ENCODE peak calls at places on chromosome 2, in seven cellular contexts. I is activated naive CD4-positive, alpha-beta T cell treated with Interleukin-2 at 50 U/mL for 16 hours; V is T-helper 2 cell; L is neural progenitor cell; F is heart right ventricle; T is tibial artery; Y is hepatic stellate cell. M is an unnamed sample.

GRCh38 chr2:10267551-10268465 is 34.9 kb upstream of the HPCAL1 start:
- DNase-seq in L (peak; percentile 35), I (no peak), Y (no peak), F (no peak), V (no peak), T (peak; percentile 15), M (no peak)

GRCh38 chr2:176956791-176957190 is 255.8 kb upstream of the HNRNPA3 start:
- DNase-seq in L (no peak), F (no peak), Y (no peak), I (no peak), V (no peak), T (no peak), M (no peak)

GRCh38 chr2:47486858-47487497 is 84.0 kb downstream of the MSH2 start:
- DNase-seq in L (no peak), Y (no peak), T (no peak), V (no peak), F (no peak), I (no peak), M (no peak)

GRCh38 chr2:86790134-86790827 is 432 bp downstream of the CD8A start:
- DNase-seq in L (peak; percentile 53), I (no peak), T (no peak), V (no peak), F (no peak), Y (no peak), M (no peak)

GRCh38 chr2:112644933-112645395 is 775 bp upstream of the SLC20A1 start:
- DNase-seq in L (no peak), Y (no peak), I (no peak), V (peak; percentile 3), T (peak; percentile 59), F (no peak), M (no peak)

GRCh38 chr2:149042881-149043280 is 4.4 kb downstream of the LYPD6B start:
- DNase-seq in F (no peak), L (no peak), Y (no peak), I (no peak), V (no peak), T (no peak), M (no peak)

GRCh38 chr2:44560352-44560751 is 198.6 kb downstream of the CAMKMT start:
- DNase-seq in L (no peak), Y (no peak), F (no peak), I (peak; percentile 7), T (no peak), V (no peak), M (no peak)

GRCh38 chr2:45716915-45717314 is 65.4 kb downstream of the PRKCE start:
- DNase-seq in V (no peak), I (no peak), T (no peak), F (no peak), L (no peak), Y (no peak), M (no peak)

GRCh38 chr2:217837001-217837491 is 165.7 kb downstream of the TNS1 start:
- DNase-seq in T (peak; percentile 88), L (peak; percentile 61), V (no peak), I (no peak), F (peak; percentile 81), Y (peak; percentile 57), M (no peak)